ENCODE peak calls at places on chromosomes 3 and 15, in six cellular contexts. S, L, M, U, O and H are unnamed samples.

GRCh38 chr15:51243774-51244173 is 94.6 kb downstream of the CYP19A1 start:
- DNase-seq in M (peak), L (no peak), U (no peak), S (peak), O (no peak), H (no peak)

GRCh38 chr15:82680200-82681102 is 29.2 kb downstream of the AP3B2 start:
- DNase-seq in S (no peak), M (no peak), U (peak), O (peak), L (no peak), H (peak)

GRCh38 chr15:98614681-98615080 is 33.7 kb upstream of the IGF1R start:
- DNase-seq in U (no peak), O (no peak), L (no peak), S (no peak), M (no peak), H (no peak)

GRCh38 chr15:68552773-68553172 is 26.0 kb upstream of the CORO2B start:
- DNase-seq in O (no peak), U (no peak), S (no peak), L (no peak), M (no peak), H (no peak)

GRCh38 chr3:171461087-171461917 is 1.1 kb upstream of the TNIK start:
- DNase-seq in M (peak), O (peak), L (no peak), S (no peak), U (no peak), H (no peak)

GRCh38 chr15:85394552-85395333 is 14.3 kb downstream of the AKAP13 start:
- DNase-seq in S (peak), L (no peak), M (no peak), O (no peak), U (no peak), H (no peak)

GRCh38 chr15:36826948-36827347 is 247.5 kb downstream of the CDIN1 start:
- DNase-seq in M (no peak), U (no peak), L (no peak), S (no peak), O (no peak), H (no peak)

GRCh38 chr3:193771011-193771697 is 178.1 kb downstream of the OPA1 start:
- DNase-seq in O (peak), S (no peak), L (no peak), U (no peak), M (no peak), H (no peak)

GRCh38 chr3:18713576-18713951 is 288.4 kb upstream of the SATB1 start:
- DNase-seq in S (no peak), U (no peak), O (no peak), L (no peak), M (no peak), H (no peak)

GRCh38 chr3:52259035-52259434 is 13.5 kb downstream of the PPM1M start:
- DNase-seq in S (no peak), O (no peak), U (no peak), L (no peak), M (no peak), H (no peak)

GRCh38 chr15:98160236-98160635 is 199.7 kb downstream of the ARRDC4 start:
- DNase-seq in O (no peak), L (no peak), M (no peak), S (no peak), U (no peak), H (no peak)

GRCh38 chr3:50658831-50659230 is 15.9 kb upstream of the DOCK3 start:
- DNase-seq in L (no peak), U (no peak), M (no peak), S (no peak), O (no peak), H (no peak)

GRCh38 chr3:43997788-43998373 is 243.8 kb upstream of the TOPAZ1 start:
- DNase-seq in S (no peak), U (no peak), M (no peak), O (peak), L (no peak), H (no peak)

GRCh38 chr3:120200836-120201235 is 84.2 kb downstream of the GPR156 start:
- DNase-seq in M (no peak), U (no peak), S (no peak), L (no peak), O (no peak), H (no peak)

GRCh38 chr3:40057077-40057476 is 247.7 kb downstream of the MYRIP start:
- DNase-seq in O (no peak), U (no peak), S (no peak), M (no peak), L (no peak), H (no peak)

GRCh38 chr3:179182892-179183291 is 34.7 kb downstream of the PIK3CA start:
- DNase-seq in L (no peak), U (no peak), M (no peak), S (no peak), O (no peak), H (no peak)

GRCh38 chr15:67196222-67196621 is 58.2 kb downstream of the AAGAB start:
- DNase-seq in L (no peak), S (no peak), U (no peak), M (no peak), O (no peak), H (no peak)

GRCh38 chr15:75069301-75069925 is 46.0 kb downstream of the PPCDC start:
- DNase-seq in M (no peak), L (peak), U (no peak), S (no peak), O (no peak), H (no peak)

GRCh38 chr3:131705558-131706051 is 202.8 kb upstream of the MRPL3 start:
- DNase-seq in M (no peak), S (no peak), L (no peak), O (no peak), U (no peak), H (peak)

GRCh38 chr3:50213383-50213782 is 8.3 kb downstream of the SLC38A3 start:
- DNase-seq in U (no peak), M (no peak), L (no peak), S (no peak), O (no peak), H (no peak)

GRCh38 chr3:124281453-124282316 is 289.8 kb upstream of the ROPN1 start:
- DNase-seq in U (peak), M (no peak), L (no peak), S (peak), O (no peak), H (peak)

GRCh38 chr3:184236636-184237035 is 7.3 kb downstream of the VWA5B2 start:
- DNase-seq in L (no peak), S (no peak), U (no peak), M (no peak), O (no peak), H (no peak)

GRCh38 chr15:100762913-100763627 is 116.6 kb upstream of the ALDH1A3 start:
- DNase-seq in S (no peak), M (no peak), O (no peak), U (no peak), L (no peak), H (no peak)

GRCh38 chr15:31230630-31231485 is 95.8 kb upstream of the KLF13 start:
- DNase-seq in S (no peak), L (peak), M (no peak), O (no peak), U (no peak), H (no peak)

GRCh38 chr15:74983725-74984231 is 11.6 kb upstream of the SCAMP5 start:
- DNase-seq in S (no peak), L (peak), O (no peak), M (no peak), U (no peak), H (no peak)

GRCh38 chr15:43423793-43424192 is 52.9 kb downstream of the TUBGCP4 start:
- DNase-seq in L (no peak), U (no peak), M (no peak), S (no peak), O (no peak), H (no peak)

GRCh38 chr3:52359116-52359855 is 43.2 kb downstream of the DNAH1 start:
- DNase-seq in O (no peak), S (no peak), M (no peak), L (no peak), U (no peak), H (no peak)

GRCh38 chr15:43958894-43959330 is 132.1 kb downstream of the WDR76 start:
- DNase-seq in L (no peak), M (peak), O (no peak), U (no peak), S (no peak), H (peak)

GRCh38 chr3:116059421-116060096 is 385.7 kb downstream of the LSAMP start:
- DNase-seq in L (no peak), O (no peak), U (peak), S (peak), M (peak), H (peak)

GRCh38 chr15:75723847-75724660 is 11.4 kb upstream of the CSPG4 start:
- DNase-seq in O (no peak), L (no peak), M (no peak), U (peak), S (peak), H (no peak)

GRCh38 chr3:169664034-169664820 is 715 bp upstream of the MECOM start:
- DNase-seq in U (no peak), S (no peak), O (peak), L (no peak), M (no peak), H (no peak)

GRCh38 chr3:194537732-194538247 is 51.0 kb upstream of the ATP13A3 start:
- DNase-seq in M (no peak), S (peak), L (no peak), O (no peak), U (no peak), H (no peak)

GRCh38 chr15:82021021-82021420 is 24.8 kb downstream of the MEX3B start:
- DNase-seq in M (no peak), S (no peak), L (no peak), O (no peak), U (no peak), H (no peak)

GRCh38 chr3:72481542-72481941 is 366.7 kb downstream of the SHQ1 start:
- DNase-seq in O (no peak), M (no peak), U (no peak), S (no peak), L (no peak), H (no peak)

GRCh38 chr3:184381261-184382224 is 1.7 kb downstream of the CHRD start:
- DNase-seq in S (no peak), M (no peak), U (peak), O (no peak), L (no peak), H (no peak)

GRCh38 chr15:38671675-38672141 is 107.1 kb upstream of the RASGRP1 start:
- DNase-seq in M (no peak), L (peak), O (no peak), S (no peak), U (no peak), H (no peak)

GRCh38 chr15:65404196-65404872 is 18.4 kb downstream of the IGDCC4 start:
- DNase-seq in O (no peak), M (no peak), U (no peak), L (no peak), S (no peak), H (no peak)

GRCh38 chr15:29924750-29925149 is 102.5 kb upstream of the TJP1 start:
- DNase-seq in O (no peak), U (no peak), M (no peak), L (no peak), S (peak), H (peak)

GRCh38 chr15:71437919-71438318 is 322.6 kb downstream of the THSD4 start:
- DNase-seq in L (no peak), S (no peak), O (no peak), U (no peak), M (no peak), H (no peak)
- TF ChIP-seq ZNF274 in L (no peak), S (no peak), O (no peak), U (no peak), M (no peak), H (no peak)

GRCh38 chr15:70156781-70157261 is 59.1 kb upstream of the TLE3 start:
- DNase-seq in S (no peak), M (no peak), O (no peak), L (no peak), U (no peak), H (no peak)
- H3K4me3 ChIP-seq in S (no peak), M (no peak), O (no peak), L (no peak), U (no peak), H (no peak)

DNA sequence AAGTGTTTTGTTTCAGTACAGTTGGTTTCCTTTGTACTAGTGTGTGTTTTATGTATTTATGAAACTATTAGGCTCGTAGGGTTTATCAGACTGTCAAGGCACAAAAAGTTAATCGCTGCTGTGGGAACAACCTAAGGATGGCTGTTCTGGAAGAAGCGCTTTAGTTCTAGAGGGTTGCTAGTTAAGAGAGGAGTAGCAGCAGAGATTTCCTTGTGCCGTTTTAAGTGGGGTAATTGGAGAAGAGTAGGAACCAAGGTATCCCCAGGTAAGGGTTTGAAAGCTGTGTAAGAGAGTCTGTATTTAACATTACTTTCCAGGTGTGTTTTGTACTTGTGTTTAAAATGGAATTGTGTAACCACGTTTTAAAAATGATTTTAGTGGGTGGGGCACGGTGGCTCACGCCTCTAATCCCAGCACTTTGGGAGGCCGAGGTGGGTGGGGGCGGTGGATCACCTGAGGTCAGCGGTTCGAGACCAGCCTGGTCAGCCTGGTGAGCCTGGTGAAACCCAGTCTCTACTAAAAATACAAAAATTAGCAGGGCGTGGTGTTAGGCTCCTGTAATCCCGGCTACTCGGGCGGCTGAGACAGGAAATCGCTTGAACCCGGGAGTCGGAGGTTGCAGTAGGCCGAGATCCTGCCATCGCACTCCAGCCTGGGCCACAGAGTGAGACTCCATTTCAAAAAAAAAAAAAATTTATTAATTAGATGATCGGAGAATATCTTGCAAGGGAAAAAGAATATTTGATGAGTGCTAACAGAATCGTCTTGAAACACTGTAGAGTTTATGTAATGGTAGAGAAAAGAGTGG is 2.6 kb downstream of the MORF4L1 start:
- DNase-seq in U (no peak), L (no peak), S (no peak), M (no peak), O (no peak), H (no peak)
- H3K9ac ChIP-seq in U (peak), L (peak), S (peak), M (peak), O (no peak), H (peak)

DNA sequence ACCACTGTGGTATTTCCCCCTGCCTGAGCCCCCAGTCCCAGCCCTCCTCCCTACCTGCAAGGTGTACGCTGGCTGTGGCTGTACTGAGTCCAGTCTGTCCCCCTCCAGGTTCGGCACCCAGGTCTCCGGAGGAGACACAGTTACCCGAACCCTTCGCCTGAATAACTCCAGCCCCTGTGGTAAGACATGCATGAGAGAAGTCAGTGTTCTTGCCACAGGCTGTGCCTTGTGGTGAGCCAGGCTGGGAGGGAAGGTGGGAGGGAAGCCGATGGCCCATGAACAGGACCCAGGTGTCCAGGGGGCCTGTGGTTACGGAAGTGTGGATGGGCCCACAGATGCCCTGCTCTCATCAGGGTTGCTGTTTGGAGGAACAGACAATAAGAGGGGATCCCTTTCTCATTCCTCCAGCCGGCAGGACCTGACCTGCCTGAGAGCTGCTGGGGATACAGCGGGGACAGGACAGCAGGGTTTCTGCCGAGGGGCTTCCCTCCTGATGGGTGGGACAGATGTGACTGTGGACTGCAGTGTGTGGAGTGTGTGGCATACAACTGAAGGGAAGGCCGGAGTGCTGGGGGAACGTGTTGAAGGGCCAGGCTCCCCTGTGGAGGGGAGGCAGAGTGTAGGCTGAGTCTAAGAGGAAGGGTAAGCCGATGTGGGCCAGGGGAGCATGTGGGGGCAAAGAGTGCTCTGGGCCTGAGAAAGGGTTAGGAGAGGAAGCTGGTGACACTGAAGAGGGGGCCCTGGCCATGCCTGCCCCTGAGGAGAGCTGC is 21.9 kb downstream of the ACAA1 start:
- DNase-seq in U (no peak), M (no peak), L (no peak), S (no peak), O (no peak), H (no peak)
- TF ChIP-seq ZNF274 in U (no peak), M (no peak), L (no peak), S (no peak), O (no peak), H (no peak)

GRCh38 chr15:78943692-78944091 is 1.2 kb downstream of the CTSH start:
- DNase-seq in U (no peak), O (no peak), S (no peak), L (no peak), M (no peak), H (no peak)
- H3K4me3 ChIP-seq in U (peak), O (no peak), S (peak), L (peak), M (no peak), H (peak)

GRCh38 chr3:127791221-127791913 is 30.9 kb downstream of the MGLL start:
- DNase-seq in U (peak), L (peak), O (no peak), S (no peak), M (no peak), H (peak)
- H3K9ac ChIP-seq in U (no peak), L (no peak), O (no peak), S (no peak), M (no peak), H (no peak)

DNA sequence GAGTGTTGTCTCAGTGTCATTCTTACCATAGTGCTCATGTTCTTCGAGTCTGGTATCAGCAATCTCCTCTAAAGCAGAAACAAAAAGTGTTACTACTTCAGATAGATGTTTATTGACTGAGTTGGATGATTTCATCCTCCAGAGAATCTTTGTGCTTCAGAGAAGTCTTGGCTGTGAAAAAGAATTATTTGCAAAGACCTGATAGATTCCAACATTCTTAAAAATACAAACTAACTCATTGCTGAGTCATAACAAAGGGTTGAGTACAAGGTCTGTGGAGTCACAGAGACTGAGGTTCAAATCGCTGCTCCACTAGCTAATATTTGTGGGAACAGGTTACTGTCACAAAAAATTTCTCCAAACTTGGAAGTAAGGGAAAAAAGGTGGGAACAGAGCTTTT is 9.0 kb upstream of the STRIT1 start:
- DNase-seq in L (no peak), M (no peak), O (no peak), S (no peak), U (no peak), H (no peak)
- TF ChIP-seq ZNF274 in L (no peak), M (no peak), O (no peak), S (no peak), U (no peak), H (no peak)